ENCODE peak calls at places on chromosomes 6 and 20, in six cellular contexts. B is stimulated activated CD4-positive, alpha-beta T cell treated with anti-CD3 and anti-CD28 coated beads, Interleukin-1b, Interleukin-23, amount 100 ng/mL, for 1 hour; L is sigmoid colon; D is T-cell; P is psoas muscle; H is substantia nigra. Y is an unnamed sample.
A peak's percentile ranks its signal among the peaks of the same experiment; 100 is the strongest.

GRCh38 chr20:37345339-37346231 is at the start of gene SRC:
- DNase-seq in P (peak; percentile 86), B (no peak), D (peak; percentile 31), L (peak; percentile 95), H (no peak), Y (peak; percentile 85)

GRCh38 chr6:66930559-66931290 is 1223.7 kb upstream of the EYS start:
- DNase-seq in H (no peak), D (no peak), B (no peak), L (no peak), P (no peak), Y (no peak)

GRCh38 chr6:139931746-139932145 is 557.3 kb upstream of the CITED2 start:
- DNase-seq in P (no peak), H (no peak), L (no peak), B (no peak), D (no peak), Y (no peak)

GRCh38 chr6:170129691-170130171 is 161.1 kb downstream of the DLL1 start:
- DNase-seq in L (peak; percentile 74), P (peak; percentile 89), B (no peak), D (no peak), H (no peak), Y (no peak)

GRCh38 chr20:42475773-42476172 is 713.9 kb downstream of the PTPRT start:
- DNase-seq in P (no peak), H (no peak), B (no peak), D (no peak), L (no peak), Y (no peak)

GRCh38 chr6:165634486-165634885 is 28.6 kb downstream of the PDE10A start:
- DNase-seq in P (no peak), D (no peak), B (no peak), H (no peak), L (no peak), Y (no peak)

GRCh38 chr6:41974281-41974825 is 32.7 kb upstream of the CCND3 start:
- DNase-seq in D (no peak), P (no peak), B (no peak), L (peak; percentile 6), H (no peak), Y (no peak)

GRCh38 chr6:136608991-136609390 is 58.8 kb upstream of the MAP7 start:
- DNase-seq in P (no peak), H (no peak), L (no peak), D (no peak), B (no peak), Y (no peak)

GRCh38 chr20:21622097-21622496 is 83.4 kb upstream of the PAX1 start:
- DNase-seq in B (no peak), P (no peak), D (no peak), H (no peak), L (no peak), Y (no peak)

GRCh38 chr20:9949563-9949962 is 85.2 kb upstream of the ANKEF1 start:
- DNase-seq in L (no peak), P (no peak), D (no peak), H (no peak), B (no peak), Y (no peak)

GRCh38 chr6:43770417-43771209 is 602 bp downstream of the VEGFA start:
- DNase-seq in D (no peak), P (peak; percentile 93), H (peak; percentile 33), B (peak; percentile 11), L (peak; percentile 83), Y (peak; percentile 79)

GRCh38 chr6:130223508-130223907 is 757 bp upstream of the SAMD3 start:
- DNase-seq in P (no peak), H (no peak), D (peak; percentile 47), L (no peak), B (peak; percentile 10), Y (no peak)

GRCh38 chr6:169589699-169590257 is 112.1 kb downstream of the WDR27 start:
- DNase-seq in D (no peak), B (no peak), P (no peak), H (no peak), L (no peak), Y (no peak)

GRCh38 chr6:150090328-150090727 is 21.4 kb upstream of the ULBP3 start:
- DNase-seq in L (no peak), H (no peak), P (no peak), D (no peak), B (no peak), Y (no peak)

GRCh38 chr20:41086402-41087324 is 50.7 kb upstream of the PLCG1 start:
- DNase-seq in H (no peak), L (no peak), D (no peak), P (no peak), B (no peak), Y (no peak)

GRCh38 chr20:25398363-25399037 is 7.9 kb upstream of the ABHD12 start:
- DNase-seq in D (no peak), L (no peak), H (no peak), P (no peak), B (no peak), Y (no peak)

GRCh38 chr20:58650181-58650775 is 805 bp upstream of the STX16 start:
- DNase-seq in D (no peak), L (peak; percentile 63), H (no peak), B (peak; percentile 21), P (no peak), Y (peak; percentile 55)

GRCh38 chr20:34549929-34550305 is 8.6 kb upstream of the MAP1LC3A start:
- DNase-seq in D (no peak), B (no peak), P (no peak), H (no peak), L (no peak), Y (no peak)

GRCh38 chr20:54037525-54037924 is 32.9 kb downstream of the BCAS1 start:
- DNase-seq in D (no peak), H (no peak), B (no peak), P (no peak), L (no peak), Y (no peak)

GRCh38 chr20:19515074-19515473 is 243.0 kb upstream of the RIN2 start:
- DNase-seq in P (no peak), H (no peak), B (no peak), D (no peak), L (no peak), Y (no peak)

GRCh38 chr6:90298459-90299053 is 1.9 kb upstream of the BACH2 start:
- DNase-seq in H (no peak), P (no peak), L (no peak), D (no peak), B (no peak), Y (no peak)

GRCh38 chr6:14074723-14075503 is 42.7 kb upstream of the CD83 start:
- DNase-seq in P (no peak), D (peak; percentile 20), L (no peak), B (no peak), H (no peak), Y (no peak)

GRCh38 chr6:45118684-45119230 is 209.4 kb upstream of the RUNX2 start:
- DNase-seq in D (no peak), L (no peak), B (no peak), H (no peak), P (no peak), Y (no peak)

GRCh38 chr6:125546827-125547226 is 202.6 kb upstream of the HEY2 start:
- DNase-seq in D (no peak), B (no peak), H (no peak), L (no peak), P (no peak), Y (no peak)

GRCh38 chr20:4130404-4131189 is 115.2 kb upstream of the RNF24 start:
- DNase-seq in L (no peak), B (no peak), D (no peak), P (no peak), H (no peak), Y (no peak)

GRCh38 chr20:46651091-46651962 is at the start of gene SLC13A3:
- DNase-seq in L (no peak), P (no peak), D (no peak), H (peak; percentile 31), B (no peak), Y (peak; percentile 87)

GRCh38 chr20:52937701-52938100 is 34.5 kb upstream of the TSHZ2 start:
- DNase-seq in D (no peak), B (no peak), H (no peak), L (no peak), P (no peak), Y (peak; percentile 5)

GRCh38 chr6:168301648-168302398 is 17.8 kb downstream of the DACT2 start:
- DNase-seq in D (no peak), L (no peak), H (no peak), B (no peak), P (no peak), Y (peak; percentile 48)

GRCh38 chr6:108945686-108946158 is 97.5 kb downstream of the ARMC2 start:
- DNase-seq in B (no peak), P (peak; percentile 88), H (no peak), L (peak; percentile 90), D (no peak), Y (no peak)

GRCh38 chr20:38139919-38140753 is 24.9 kb downstream of the TGM2 start:
- DNase-seq in P (no peak), B (no peak), L (peak; percentile 25), D (no peak), H (no peak), Y (no peak)

GRCh38 chr20:1180949-1181348 is 3.8 kb downstream of the TMEM74B start:
- DNase-seq in D (no peak), L (no peak), H (no peak), P (no peak), B (no peak), Y (no peak)

Y was measured in neural progenitor cell.